ENCODE peak calls at places on chromosomes 6 and 20, in five cellular contexts. J is hepatocyte, V is OCI-LY7, I is H1, R is body of pancreas. Y is an unnamed sample.

GRCh38 chr20:33859157-33859695 is 48.1 kb downstream of the CHMP4B start:
- DNase-seq in J (no peak), V (peak), I (no peak), R (no peak), Y (no peak)

GRCh38 chr6:140138311-140138994 is 764.0 kb upstream of the CITED2 start:
- DNase-seq in J (no peak), V (no peak), I (no peak), R (no peak), Y (no peak)

GRCh38 chr20:48202774-48203173 is 417.5 kb upstream of the SULF2 start:
- DNase-seq in J (no peak), V (no peak), I (no peak), R (no peak), Y (no peak)

GRCh38 chr6:53048431-53049195 is 16.6 kb upstream of the FBXO9 start:
- DNase-seq in J (no peak), V (peak), I (no peak), R (no peak), Y (no peak)

GRCh38 chr6:11367638-11368199 is 135.3 kb upstream of the NEDD9 start:
- DNase-seq in J (peak), V (no peak), I (no peak), R (no peak), Y (peak)

GRCh38 chr6:157492249-157492648 is 111.3 kb downstream of the ZDHHC14 start:
- DNase-seq in J (no peak), V (no peak), I (no peak), R (no peak), Y (no peak)

GRCh38 chr20:43991982-43992381 is 77.3 kb downstream of the TOX2 start:
- DNase-seq in J (no peak), V (no peak), I (no peak), R (no peak), Y (no peak)

GRCh38 chr20:14384411-14384810 is 47.0 kb upstream of the FLRT3 start:
- DNase-seq in J (peak), V (no peak), I (no peak), R (no peak), Y (no peak)

GRCh38 chr6:73471686-73472290 is 10.3 kb downstream of the MTO1 start:
- DNase-seq in J (no peak), V (peak), I (no peak), R (no peak), Y (no peak)

GRCh38 chr6:18496462-18496861 is 109.3 kb downstream of the RNF144B start:
- DNase-seq in J (no peak), V (no peak), I (no peak), R (no peak), Y (no peak)

GRCh38 chr6:160226118-160226541 is 32.5 kb downstream of the SLC22A2 start:
- DNase-seq in J (no peak), V (no peak), I (no peak), R (no peak), Y (no peak)

GRCh38 chr6:52543729-52544324 is 33.0 kb downstream of the TRAM2 start:
- DNase-seq in J (no peak), V (no peak), I (peak), R (no peak), Y (no peak)

GRCh38 chr6:45209762-45210161 is 118.4 kb upstream of the RUNX2 start:
- DNase-seq in J (no peak), V (no peak), I (no peak), R (no peak), Y (no peak)

GRCh38 chr6:36906539-36906938 is 20.8 kb downstream of the C6orf89 start:
- DNase-seq in J (no peak), V (no peak), I (no peak), R (peak), Y (no peak)

GRCh38 chr6:170066679-170067078 is 224.2 kb downstream of the DLL1 start:
- DNase-seq in J (no peak), V (no peak), I (no peak), R (peak), Y (no peak)

GRCh38 chr6:34580707-34581560 is 24.8 kb upstream of the SPDEF start:
- DNase-seq in J (no peak), V (no peak), I (no peak), R (no peak), Y (no peak)

GRCh38 chr6:36544228-36544627 is 3.1 kb downstream of the STK38 start:
- DNase-seq in J (no peak), V (no peak), I (no peak), R (no peak), Y (peak)

GRCh38 chr6:12233693-12234551 is 56.2 kb upstream of the EDN1 start:
- DNase-seq in J (peak), V (peak), I (peak), R (peak), Y (peak)

GRCh38 chr6:169990095-169991030 is 238.9 kb downstream of the ERMARD start:
- DNase-seq in J (no peak), V (peak), I (no peak), R (no peak), Y (no peak)

GRCh38 chr20:21615617-21616080 is 89.8 kb upstream of the PAX1 start:
- DNase-seq in J (peak), V (peak), I (peak), R (peak), Y (peak)

GRCh38 chr6:20581070-20581469 is 46.8 kb downstream of the CDKAL1 start:
- DNase-seq in J (no peak), V (no peak), I (no peak), R (no peak), Y (no peak)

GRCh38 chr6:150320450-150320849 is 48.4 kb upstream of the IYD start:
- DNase-seq in J (peak), V (no peak), I (no peak), R (no peak), Y (no peak)

GRCh38 chr20:48467622-48468021 is 360.2 kb downstream of the PREX1 start:
- DNase-seq in J (no peak), V (peak), I (no peak), R (no peak), Y (peak)

GRCh38 chr6:37251211-37251610 is 6.4 kb upstream of the TBC1D22B start:
- DNase-seq in J (no peak), V (no peak), I (no peak), R (no peak), Y (no peak)

DNA sequence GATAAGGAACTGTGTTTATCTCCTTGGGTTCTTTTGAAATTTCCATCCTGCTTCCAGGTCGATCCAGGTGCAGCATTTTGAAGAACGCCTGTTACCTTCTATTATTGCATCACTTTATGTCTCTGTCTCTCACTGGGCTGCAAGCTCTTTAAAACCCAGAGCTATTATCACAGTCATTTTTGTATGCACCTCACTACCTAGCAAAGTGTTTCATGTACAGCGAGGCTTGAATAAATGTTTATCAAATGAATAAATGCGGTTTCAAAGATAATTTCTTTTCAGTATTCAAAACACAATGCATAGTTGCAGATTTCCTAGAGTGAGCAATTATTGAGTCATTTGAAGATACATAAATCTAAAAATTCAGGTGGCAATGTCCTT is 34.2 kb downstream of the GFOD1 start:
- DNase-seq in J (no peak), V (no peak), I (no peak), R (no peak), Y (no peak)
- H3K27ac ChIP-seq in J (no peak), V (no peak), I (no peak), R (no peak), Y (no peak)

GRCh38 chr20:23142162-23143050 is 56.3 kb upstream of the CD93 start:
- DNase-seq in J (no peak), V (no peak), I (no peak), R (no peak), Y (no peak)

GRCh38 chr20:23143098-23143497 is 57.0 kb upstream of the CD93 start:
- DNase-seq in J (peak), V (no peak), I (no peak), R (no peak), Y (no peak)

GRCh38 chr20:23141016-23141415 is 54.9 kb upstream of the CD93 start:
- DNase-seq in J (no peak), V (no peak), I (no peak), R (no peak), Y (no peak)

GRCh38 chr20:23139524-23139923 is 53.4 kb upstream of the CD93 start:
- DNase-seq in J (no peak), V (no peak), I (no peak), R (no peak), Y (no peak)

DNA sequence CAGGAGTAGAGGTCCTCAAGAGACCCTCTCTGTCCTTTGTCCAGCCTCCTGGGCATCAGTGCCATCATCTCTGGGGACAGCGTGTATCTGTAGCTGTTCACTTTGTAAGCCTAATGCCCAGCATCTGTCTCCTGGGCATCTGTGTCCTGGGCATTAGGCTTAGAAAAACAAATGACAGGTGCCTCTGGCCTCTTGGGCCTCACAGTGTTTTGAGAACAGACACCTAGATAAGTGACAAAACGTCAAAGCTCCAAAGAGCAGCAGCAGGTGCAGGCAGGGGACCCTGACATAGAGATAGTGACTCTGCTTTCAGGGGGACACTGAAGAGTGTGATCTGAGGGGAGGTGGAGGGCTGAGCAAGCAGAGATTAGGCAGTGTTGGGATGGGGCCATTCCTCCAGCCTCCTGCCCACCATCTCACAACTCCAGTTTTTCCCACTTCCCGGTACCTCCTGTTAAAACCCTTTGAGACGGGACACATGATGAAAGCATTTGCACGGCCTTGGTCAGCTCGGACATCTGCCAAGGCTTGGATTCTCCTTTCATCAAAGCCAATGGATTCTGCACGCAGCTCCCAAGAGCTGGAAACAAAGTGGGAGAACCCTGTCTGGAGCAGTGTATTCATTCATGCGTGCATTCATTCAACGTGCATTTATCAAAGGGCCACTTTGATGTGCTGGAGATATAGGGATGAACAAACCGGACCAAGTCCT is 55.5 kb upstream of the CD93 start:
- DNase-seq in J (no peak), V (no peak), I (no peak), R (no peak), Y (no peak)
- H3K27ac ChIP-seq in J (no peak), V (no peak), I (no peak), R (no peak), Y (peak)

GRCh38 chr6:168675933-168676551 is 235.1 kb downstream of the SMOC2 start:
- DNase-seq in J (no peak), V (no peak), I (no peak), R (no peak), Y (no peak)

GRCh38 chr6:168671863-168672546 is 231.0 kb downstream of the SMOC2 start:
- DNase-seq in J (peak), V (no peak), I (no peak), R (no peak), Y (no peak)

GRCh38 chr6:168675375-168675774 is 234.4 kb downstream of the SMOC2 start:
- DNase-seq in J (no peak), V (no peak), I (no peak), R (no peak), Y (no peak)

GRCh38 chr6:168676552-168677317 is 235.8 kb downstream of the SMOC2 start:
- DNase-seq in J (no peak), V (no peak), I (no peak), R (no peak), Y (no peak)

DNA sequence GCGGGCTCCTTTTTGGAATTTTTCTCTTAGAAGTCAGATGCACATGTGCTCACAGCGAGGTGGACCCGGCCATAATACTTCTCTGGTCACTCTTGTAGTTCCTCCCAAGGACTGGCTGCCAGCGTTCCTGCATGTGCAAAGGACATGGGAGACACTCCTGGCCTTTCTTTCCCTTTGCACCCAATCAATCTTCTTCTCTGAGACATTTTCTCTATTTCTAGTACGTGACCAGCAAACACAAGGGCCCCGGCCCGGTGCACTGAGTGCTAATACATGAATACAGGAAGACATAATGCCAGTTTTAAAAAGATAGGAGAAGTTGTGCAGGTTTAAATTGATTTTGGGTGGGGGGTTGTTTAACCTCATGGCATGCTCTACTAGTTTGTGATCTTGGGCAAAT is 233.6 kb downstream of the SMOC2 start:
- DNase-seq in J (no peak), V (no peak), I (no peak), R (no peak), Y (no peak)
- H3K27ac ChIP-seq in J (no peak), V (no peak), I (no peak), R (no peak), Y (no peak)

GRCh38 chr6:31058128-31058894 is 48.0 kb downstream of the MUC22 start:
- DNase-seq in J (peak), V (peak), I (no peak), R (no peak), Y (no peak)
- H3K27ac ChIP-seq in J (no peak), V (no peak), I (no peak), R (no peak), Y (no peak)

GRCh38 chr6:84809504-84809903 is 45.1 kb upstream of the TBX18 start:
- DNase-seq in J (no peak), V (no peak), I (no peak), R (no peak), Y (no peak)

GRCh38 chr6:84805145-84805544 is 40.7 kb upstream of the TBX18 start:
- DNase-seq in J (no peak), V (no peak), I (no peak), R (no peak), Y (no peak)

GRCh38 chr6:84801250-84801649 is 36.9 kb upstream of the TBX18 start:
- DNase-seq in J (no peak), V (no peak), I (no peak), R (no peak), Y (no peak)

GRCh38 chr6:84804720-84805119 is 40.3 kb upstream of the TBX18 start:
- DNase-seq in J (no peak), V (no peak), I (no peak), R (no peak), Y (no peak)
- H3K27ac ChIP-seq in J (no peak), V (no peak), I (no peak), R (no peak), Y (no peak)

GRCh38 chr20:38252292-38253288 is 7.9 kb downstream of the KIAA1755 start:
- DNase-seq in J (peak), V (no peak), I (no peak), R (no peak), Y (no peak)

GRCh38 chr20:38258545-38259223 is 1.9 kb downstream of the KIAA1755 start:
- DNase-seq in J (no peak), V (no peak), I (no peak), R (no peak), Y (no peak)

GRCh38 chr20:38255389-38255788 is 5.1 kb downstream of the KIAA1755 start:
- DNase-seq in J (no peak), V (no peak), I (no peak), R (no peak), Y (no peak)

GRCh38 chr20:38256966-38257365 is 3.6 kb downstream of the KIAA1755 start:
- DNase-seq in J (no peak), V (no peak), I (no peak), R (no peak), Y (no peak)

GRCh38 chr20:38256021-38256420 is 4.5 kb downstream of the KIAA1755 start:
- DNase-seq in J (no peak), V (no peak), I (no peak), R (no peak), Y (no peak)
- H3K27ac ChIP-seq in J (peak), V (no peak), I (no peak), R (no peak), Y (no peak)

DNA sequence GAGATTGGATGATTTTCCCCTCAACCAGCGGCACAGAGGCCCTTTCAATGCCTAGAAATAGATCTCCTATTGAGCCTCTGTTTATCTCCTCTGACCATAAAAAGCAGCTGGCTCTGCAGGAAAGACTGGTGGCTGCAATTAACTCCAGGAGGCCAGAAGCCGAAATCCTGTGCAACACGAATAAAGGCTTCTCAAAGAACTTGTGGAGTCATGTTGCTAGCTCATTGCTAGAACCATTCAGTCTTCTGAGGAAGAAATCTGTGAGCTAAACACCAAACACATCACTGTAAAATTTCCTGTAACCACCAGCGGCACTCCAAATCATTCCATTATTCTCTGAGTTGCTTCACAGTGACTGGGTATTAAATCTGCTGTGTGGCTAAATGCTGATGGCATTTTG is 49.1 kb upstream of the TPD52L1 start:
- DNase-seq in J (no peak), V (no peak), I (no peak), R (no peak), Y (no peak)
- H3K27ac ChIP-seq in J (no peak), V (no peak), I (no peak), R (no peak), Y (no peak)